ENCODE peak calls at places on chromosomes 16 and 17, in six cellular contexts. H is A549, A is SK-N-SH, Z is K562, W is GM12878, T is HepG2. N is an unnamed sample.

GRCh38 chr16:2753523-2754020 is 1.1 kb downstream of the SRRM2 start:
- DNase-seq in Z (no peak), W (no peak), H (no peak), T (no peak), A (no peak), N (no peak)

GRCh38 chr17:81807210-81807719 is 3.3 kb downstream of the GCGR start:
- DNase-seq in H (no peak), A (no peak), T (no peak), Z (no peak), W (no peak), N (no peak)

GRCh38 chr16:55868980-55869379 is 6.2 kb downstream of the CES5A start:
- DNase-seq in Z (no peak), H (no peak), T (no peak), W (no peak), A (no peak), N (no peak)

GRCh38 chr17:45437461-45438283 is 5.0 kb upstream of the ARHGAP27 start:
- DNase-seq in T (no peak), A (peak), Z (no peak), H (no peak), W (no peak), N (no peak)

GRCh38 chr16:19382887-19383816 is 34.5 kb upstream of the TMC5 start:
- DNase-seq in A (peak), T (no peak), H (no peak), W (no peak), Z (no peak), N (no peak)

GRCh38 chr16:27448531-27449433 is 46.8 kb downstream of the IL21R start:
- DNase-seq in A (peak), Z (no peak), W (no peak), T (peak), H (no peak), N (no peak)

GRCh38 chr17:76529224-76529642 is 8.3 kb downstream of the CYGB start:
- DNase-seq in A (peak), H (no peak), Z (no peak), T (no peak), W (no peak), N (no peak)

GRCh38 chr16:22092143-22092933 is at the start of gene VWA3A:
- DNase-seq in T (no peak), Z (no peak), A (no peak), W (no peak), H (no peak), N (no peak)

GRCh38 chr16:68251812-68252211 is 6.6 kb downstream of the PLA2G15 start:
- DNase-seq in A (no peak), W (no peak), H (no peak), T (no peak), Z (no peak), N (no peak)

GRCh38 chr17:51035436-51035835 is 85.2 kb downstream of the SPAG9 start:
- DNase-seq in H (no peak), T (no peak), W (no peak), Z (no peak), A (no peak), N (no peak)

GRCh38 chr17:63082273-63082861 is 116.3 kb downstream of the TANC2 start:
- DNase-seq in A (peak), W (no peak), T (peak), Z (no peak), H (peak), N (no peak)

GRCh38 chr16:82061861-82062525 is 26.9 kb downstream of the HSD17B2 start:
- DNase-seq in Z (peak), H (peak), T (no peak), A (peak), W (no peak), N (no peak)

GRCh38 chr17:48470388-48471034 is 40.5 kb upstream of the SKAP1 start:
- DNase-seq in A (no peak), T (no peak), H (peak), W (no peak), Z (no peak), N (no peak)

GRCh38 chr17:72392056-72393010 is 271.5 kb downstream of the SOX9 start:
- DNase-seq in Z (no peak), T (no peak), H (peak), A (no peak), W (peak), N (no peak)

GRCh38 chr16:35746963-35747657 is 2287.7 kb downstream of the TP53TG3F start:
- DNase-seq in A (no peak), T (no peak), W (no peak), H (no peak), Z (no peak), N (no peak)

GRCh38 chr16:88347656-88348376 is 34.9 kb upstream of the ZNF469 start:
- DNase-seq in W (no peak), H (no peak), Z (no peak), T (no peak), A (peak), N (no peak)

GRCh38 chr16:12436201-12436657 is 367.5 kb downstream of the CPPED1 start:
- DNase-seq in H (no peak), A (no peak), W (no peak), Z (no peak), T (no peak), N (peak)

GRCh38 chr16:35186045-35186759 is 1726.8 kb downstream of the TP53TG3F start:
- DNase-seq in Z (no peak), A (no peak), W (no peak), H (no peak), T (no peak), N (no peak)

GRCh38 chr17:3639981-3640596 is 3.5 kb downstream of the CTNS start:
- DNase-seq in Z (peak), H (no peak), T (no peak), W (no peak), A (no peak), N (no peak)

GRCh38 chr16:11029948-11030347 is 85.6 kb downstream of the CLEC16A start:
- DNase-seq in W (no peak), A (no peak), H (no peak), T (no peak), Z (no peak), N (no peak)

GRCh38 chr17:40024901-40025300 is 9.7 kb downstream of the CSF3 start:
- DNase-seq in W (no peak), H (no peak), A (no peak), T (no peak), Z (no peak), N (no peak)

GRCh38 chr17:50638851-50639767 is 4.4 kb downstream of the ABCC3 start:
- DNase-seq in Z (no peak), T (peak), H (peak), W (no peak), A (peak), N (no peak)

GRCh38 chr16:69553332-69553731 is 12.4 kb upstream of the NFAT5 start:
- DNase-seq in Z (no peak), H (no peak), T (no peak), W (no peak), A (no peak), N (no peak)

GRCh38 chr16:73544266-73544665 is 496.3 kb upstream of the ZFHX3 start:
- DNase-seq in A (no peak), Z (no peak), W (no peak), T (no peak), H (no peak), N (no peak)

GRCh38 chr16:49596119-49596518 is 222.5 kb downstream of the C16orf78 start:
- DNase-seq in W (no peak), A (peak), Z (peak), H (no peak), T (no peak), N (peak)

GRCh38 chr17:71032746-71033273 is 863.5 kb downstream of the KCNJ2 start:
- DNase-seq in H (no peak), A (no peak), Z (no peak), T (no peak), W (no peak), N (peak)

GRCh38 chr17:17609121-17609520 is 17.6 kb upstream of the PEMT start:
- DNase-seq in W (no peak), A (no peak), T (no peak), H (peak), Z (no peak), N (no peak)

GRCh38 chr16:30565526-30565925 is 6.0 kb downstream of the ZNF688 start:
- DNase-seq in W (no peak), Z (no peak), T (no peak), A (no peak), H (no peak), N (no peak)

GRCh38 chr17:77096570-77097214 is 44.1 kb upstream of the SEC14L1 start:
- DNase-seq in T (peak), A (peak), H (peak), Z (no peak), W (no peak), N (no peak)

GRCh38 chr16:29687755-29688154 is 8.8 kb downstream of the QPRT start:
- DNase-seq in Z (no peak), H (no peak), T (peak), W (no peak), A (no peak), N (no peak)

GRCh38 chr17:81563861-81564586 is 11.9 kb upstream of the FAAP100 start:
- DNase-seq in A (no peak), H (peak), T (no peak), Z (no peak), W (no peak), N (no peak)

GRCh38 chr16:70688266-70688742 is 2.5 kb upstream of the MTSS2 start:
- DNase-seq in T (no peak), A (peak), W (no peak), H (no peak), Z (no peak), N (no peak)

GRCh38 chr17:37088459-37088858 is 139.7 kb downstream of the AATF start:
- DNase-seq in T (no peak), Z (no peak), A (no peak), W (no peak), H (no peak), N (no peak)

GRCh38 chr16:27242868-27243590 is 25.5 kb downstream of the NSMCE1 start:
- DNase-seq in H (peak), A (no peak), Z (peak), W (peak), T (peak), N (no peak)

GRCh38 chr17:37110012-37110701 is 161.4 kb downstream of the AATF start:
- DNase-seq in Z (no peak), A (peak), W (no peak), H (no peak), T (no peak), N (no peak)

GRCh38 chr17:37098910-37099664 is 150.3 kb downstream of the AATF start:
- DNase-seq in H (no peak), W (no peak), T (no peak), A (no peak), Z (no peak), N (no peak)

GRCh38 chr16:17237350-17237944 is 233.3 kb downstream of the XYLT1 start:
- DNase-seq in A (no peak), H (no peak), T (no peak), W (no peak), Z (no peak), N (no peak)
- TF ChIP-seq CHD2 in A (no peak), H (no peak), T (no peak), W (no peak), Z (no peak), N (no peak)

GRCh38 chr17:78252701-78253635 is 21.5 kb downstream of the TMEM235 start:
- DNase-seq in W (no peak), Z (no peak), H (no peak), A (no peak), T (no peak), N (no peak)
- TF ChIP-seq CHD2 in W (no peak), Z (no peak), H (no peak), A (no peak), T (no peak), N (no peak)

GRCh38 chr16:20620770-20621169 is 44.6 kb upstream of the ACSM2B start:
- DNase-seq in H (no peak), Z (no peak), W (no peak), T (no peak), A (no peak), N (no peak)

GRCh38 chr16:20620003-20620402 is 43.8 kb upstream of the ACSM2B start:
- DNase-seq in T (no peak), H (no peak), A (no peak), W (no peak), Z (no peak), N (no peak)

GRCh38 chr16:20613471-20613887 is 37.3 kb upstream of the ACSM2B start:
- DNase-seq in Z (no peak), H (no peak), T (no peak), W (no peak), A (no peak), N (no peak)

GRCh38 chr16:20614201-20615141 is 38.3 kb upstream of the ACSM2B start:
- DNase-seq in W (no peak), T (no peak), A (no peak), Z (no peak), H (no peak), N (no peak)

DNA sequence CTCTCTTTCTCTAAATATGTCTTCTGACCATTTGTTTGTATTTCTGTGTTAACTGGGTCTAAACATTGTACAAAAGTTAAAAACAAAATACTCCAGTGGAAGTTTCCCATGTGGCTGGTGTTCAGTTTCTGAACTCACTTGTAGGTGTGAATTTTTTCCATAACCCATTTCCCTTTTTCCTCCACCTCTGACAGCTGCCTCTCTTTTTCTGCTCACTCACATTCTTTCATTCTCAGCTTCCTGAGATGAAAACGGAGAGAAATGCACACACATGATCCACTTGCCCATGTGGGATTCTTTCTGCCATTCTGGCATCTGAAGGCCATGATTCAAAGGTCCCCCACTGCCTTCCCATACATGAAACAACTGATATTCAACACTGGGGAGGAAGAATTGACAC is 41.1 kb upstream of the ACSM2B start:
- DNase-seq in W (no peak), A (no peak), H (no peak), T (no peak), Z (no peak), N (no peak)
- TF ChIP-seq CHD2 in W (no peak), A (no peak), H (no peak), T (no peak), Z (no peak), N (no peak)

GRCh38 chr17:19720631-19721426 is 4.4 kb upstream of the SLC47A2 start:
- DNase-seq in A (no peak), W (no peak), Z (no peak), T (peak), H (no peak), N (no peak)
- TF ChIP-seq CHD2 in A (no peak), W (no peak), Z (no peak), T (no peak), H (no peak), N (no peak)

DNA sequence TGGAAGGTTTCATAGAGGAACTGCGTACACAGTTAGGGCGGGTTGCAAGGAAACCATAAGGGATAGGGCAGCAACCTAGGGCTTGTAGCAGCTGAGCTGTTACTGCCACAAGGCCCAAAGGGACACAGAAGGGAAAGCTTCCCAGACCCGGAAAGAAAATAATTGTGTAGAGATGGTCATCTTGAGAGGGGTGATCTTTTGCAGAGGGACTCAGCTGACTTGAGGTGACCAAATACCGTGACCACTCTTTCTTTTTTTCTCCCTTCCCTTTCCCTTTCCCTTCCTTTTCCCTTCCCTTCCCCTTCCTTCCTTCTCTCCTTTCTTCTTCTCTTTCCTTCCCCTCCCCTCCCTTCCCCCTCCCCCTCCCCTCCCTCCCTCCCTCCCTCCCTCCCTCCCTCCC is 8.5 kb upstream of the CREBBP start:
- DNase-seq in W (no peak), H (no peak), T (no peak), Z (no peak), A (no peak), N (no peak)
- TF ChIP-seq CHD2 in W (no peak), H (no peak), T (no peak), Z (no peak), A (no peak), N (no peak)

N was measured in H1.